ENCODE peak calls at places on chromosomes 3 and 15, in eight cellular contexts. One of them, this sample, is unnamed.

GRCh38 chr3:16124636-16125035 is 49.8 kb upstream of the GALNT15 start:
- DNase-seq in esophagus muscularis mucosa: no peak
- DNase-seq in A549: peak; percentile 42
- DNase-seq in HepG2: no peak
- DNase-seq in tibial nerve: no peak
- DNase-seq in GM12878: no peak
- DNase-seq in suprapubic skin: no peak
- DNase-seq in transverse colon: no peak
- DNase-seq in this sample: no peak

GRCh38 chr15:101455291-101455916 is 34.1 kb downstream of the PCSK6 start:
- DNase-seq in suprapubic skin: no peak
- DNase-seq in esophagus muscularis mucosa: no peak
- DNase-seq in transverse colon: no peak
- DNase-seq in tibial nerve: no peak
- DNase-seq in A549: no peak
- DNase-seq in GM12878: no peak
- DNase-seq in HepG2: no peak
- DNase-seq in this sample: no peak

GRCh38 chr3:73542127-73542526 is 82.6 kb downstream of the PDZRN3 start:
- DNase-seq in transverse colon: peak; percentile 50
- DNase-seq in GM12878: no peak
- DNase-seq in HepG2: no peak
- DNase-seq in esophagus muscularis mucosa: no peak
- DNase-seq in A549: no peak
- DNase-seq in suprapubic skin: no peak
- DNase-seq in tibial nerve: no peak
- DNase-seq in this sample: peak; percentile 47

GRCh38 chr15:43518073-43518761 is 809 bp downstream of the MAP1A start:
- DNase-seq in esophagus muscularis mucosa: no peak
- DNase-seq in transverse colon: no peak
- DNase-seq in suprapubic skin: no peak
- DNase-seq in tibial nerve: no peak
- DNase-seq in GM12878: no peak
- DNase-seq in HepG2: no peak
- DNase-seq in A549: no peak
- DNase-seq in this sample: no peak

GRCh38 chr3:43856351-43856750 is 165.6 kb downstream of the ABHD5 start:
- DNase-seq in transverse colon: no peak
- DNase-seq in A549: no peak
- DNase-seq in HepG2: no peak
- DNase-seq in esophagus muscularis mucosa: peak; percentile 39
- DNase-seq in suprapubic skin: no peak
- DNase-seq in tibial nerve: no peak
- DNase-seq in GM12878: no peak
- DNase-seq in this sample: no peak

GRCh38 chr3:12178091-12178820 is 19.5 kb upstream of the TIMP4 start:
- DNase-seq in A549: no peak
- DNase-seq in transverse colon: no peak
- DNase-seq in GM12878: no peak
- DNase-seq in tibial nerve: peak; percentile 57
- DNase-seq in suprapubic skin: no peak
- DNase-seq in esophagus muscularis mucosa: no peak
- DNase-seq in HepG2: no peak
- DNase-seq in this sample: peak; percentile 53

GRCh38 chr3:59641169-59641914 is 591.5 kb upstream of the CFAP20DC start:
- DNase-seq in GM12878: no peak
- DNase-seq in suprapubic skin: peak; percentile 59
- DNase-seq in transverse colon: no peak
- DNase-seq in tibial nerve: peak; percentile 64
- DNase-seq in A549: no peak
- DNase-seq in HepG2: no peak
- DNase-seq in esophagus muscularis mucosa: no peak
- DNase-seq in this sample: no peak

GRCh38 chr3:179045719-179046402 is 25.7 kb downstream of the ZMAT3 start:
- DNase-seq in tibial nerve: no peak
- DNase-seq in esophagus muscularis mucosa: no peak
- DNase-seq in GM12878: peak; percentile 74
- DNase-seq in suprapubic skin: no peak
- DNase-seq in HepG2: no peak
- DNase-seq in transverse colon: no peak
- DNase-seq in A549: no peak
- DNase-seq in this sample: no peak

GRCh38 chr15:87863152-87863551 is 393.4 kb downstream of the NTRK3 start:
- DNase-seq in tibial nerve: no peak
- DNase-seq in A549: no peak
- DNase-seq in suprapubic skin: no peak
- DNase-seq in GM12878: no peak
- DNase-seq in HepG2: no peak
- DNase-seq in transverse colon: no peak
- DNase-seq in esophagus muscularis mucosa: peak; percentile 34
- DNase-seq in this sample: no peak

GRCh38 chr15:88535607-88536313 is 10.7 kb downstream of the DET1 start:
- DNase-seq in A549: no peak
- DNase-seq in transverse colon: no peak
- DNase-seq in HepG2: no peak
- DNase-seq in GM12878: no peak
- DNase-seq in esophagus muscularis mucosa: no peak
- DNase-seq in suprapubic skin: no peak
- DNase-seq in tibial nerve: no peak
- DNase-seq in this sample: no peak

GRCh38 chr3:10976770-10977169 is 15.8 kb upstream of the SLC6A1 start:
- DNase-seq in HepG2: no peak
- DNase-seq in tibial nerve: no peak
- DNase-seq in suprapubic skin: no peak
- DNase-seq in transverse colon: no peak
- DNase-seq in esophagus muscularis mucosa: no peak
- DNase-seq in GM12878: no peak
- DNase-seq in A549: no peak
- DNase-seq in this sample: no peak

GRCh38 chr3:170731281-170731680 is 138.7 kb downstream of the RPL22L1 start:
- DNase-seq in HepG2: no peak
- DNase-seq in A549: no peak
- DNase-seq in GM12878: no peak
- DNase-seq in tibial nerve: no peak
- DNase-seq in esophagus muscularis mucosa: no peak
- DNase-seq in transverse colon: no peak
- DNase-seq in suprapubic skin: no peak
- DNase-seq in this sample: no peak

GRCh38 chr3:117149577-117149976 is 440.0 kb downstream of the TUSC7 start:
- DNase-seq in tibial nerve: no peak
- DNase-seq in suprapubic skin: no peak
- DNase-seq in A549: no peak
- DNase-seq in esophagus muscularis mucosa: no peak
- DNase-seq in GM12878: no peak
- DNase-seq in transverse colon: no peak
- DNase-seq in HepG2: no peak
- DNase-seq in this sample: no peak

GRCh38 chr15:75170711-75171341 is 30.9 kb upstream of the C15orf39 start:
- DNase-seq in HepG2: no peak
- DNase-seq in suprapubic skin: no peak
- DNase-seq in GM12878: no peak
- DNase-seq in tibial nerve: no peak
- DNase-seq in transverse colon: no peak
- DNase-seq in esophagus muscularis mucosa: no peak
- DNase-seq in A549: no peak
- DNase-seq in this sample: no peak

GRCh38 chr15:41932101-41932500 is 38.2 kb upstream of the SPTBN5 start:
- DNase-seq in esophagus muscularis mucosa: no peak
- DNase-seq in HepG2: no peak
- DNase-seq in suprapubic skin: no peak
- DNase-seq in A549: no peak
- DNase-seq in GM12878: no peak
- DNase-seq in tibial nerve: no peak
- DNase-seq in transverse colon: no peak
- DNase-seq in this sample: no peak

GRCh38 chr15:41930867-41931222 is 37.0 kb upstream of the SPTBN5 start:
- DNase-seq in esophagus muscularis mucosa: no peak
- DNase-seq in HepG2: no peak
- DNase-seq in tibial nerve: no peak
- DNase-seq in suprapubic skin: no peak
- DNase-seq in transverse colon: no peak
- DNase-seq in GM12878: no peak
- DNase-seq in A549: no peak
- DNase-seq in this sample: no peak

GRCh38 chr15:41932511-41932910 is 38.7 kb upstream of the SPTBN5 start:
- DNase-seq in HepG2: no peak
- DNase-seq in transverse colon: no peak
- DNase-seq in esophagus muscularis mucosa: no peak
- DNase-seq in A549: no peak
- DNase-seq in GM12878: no peak
- DNase-seq in tibial nerve: no peak
- DNase-seq in suprapubic skin: no peak
- DNase-seq in this sample: no peak

GRCh38 chr15:41928637-41929620 is 35.1 kb upstream of the SPTBN5 start:
- DNase-seq in HepG2: no peak
- DNase-seq in suprapubic skin: no peak
- DNase-seq in tibial nerve: no peak
- DNase-seq in esophagus muscularis mucosa: no peak
- DNase-seq in A549: peak; percentile 56
- DNase-seq in GM12878: peak; percentile 88
- DNase-seq in transverse colon: no peak
- DNase-seq in this sample: peak; percentile 34

DNA sequence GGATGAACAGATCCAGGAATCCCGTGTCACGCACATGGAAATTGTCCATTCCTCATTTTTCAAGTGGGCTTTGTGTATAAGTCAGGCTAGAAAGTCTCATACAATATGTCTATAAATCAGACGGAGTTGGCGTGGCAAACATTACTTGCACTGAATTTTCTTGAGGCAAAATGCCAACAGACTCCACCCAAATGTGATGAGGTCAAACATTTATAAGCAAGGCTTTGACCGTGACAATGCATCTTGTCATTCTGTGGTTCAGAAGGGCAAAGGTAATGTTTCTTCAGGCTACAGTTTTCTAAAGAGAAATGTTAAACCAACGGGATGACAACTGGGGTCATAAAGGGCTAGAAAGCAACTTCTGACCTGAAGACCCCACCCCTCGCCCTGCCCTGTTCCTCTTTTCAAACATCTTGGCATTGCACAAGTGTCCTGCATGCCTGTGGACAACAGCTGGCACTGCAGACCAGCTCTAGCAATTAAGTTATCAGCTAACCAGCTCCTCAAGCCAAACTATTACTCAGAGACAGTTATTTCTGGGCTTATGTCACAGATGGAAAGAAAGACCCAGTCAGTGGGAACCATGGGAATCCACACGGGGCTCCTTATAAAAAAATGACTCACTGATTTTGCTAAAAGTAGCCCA is 36.5 kb upstream of the SPTBN5 start:
- DNase-seq in GM12878: peak; percentile 17
- DNase-seq in HepG2: peak; percentile 15
- DNase-seq in esophagus muscularis mucosa: no peak
- DNase-seq in tibial nerve: peak; percentile 52
- DNase-seq in suprapubic skin: no peak
- DNase-seq in transverse colon: peak; percentile 73
- DNase-seq in A549: peak; percentile 92
- DNase-seq in this sample: no peak
- TF ChIP-seq EP300 in GM12878: no peak
- TF ChIP-seq EP300 in HepG2: no peak
- TF ChIP-seq EP300 in esophagus muscularis mucosa: no peak
- TF ChIP-seq EP300 in tibial nerve: no peak
- TF ChIP-seq EP300 in suprapubic skin: no peak
- TF ChIP-seq EP300 in transverse colon: peak; percentile 7
- TF ChIP-seq EP300 in A549: peak; percentile 74
- TF ChIP-seq EP300 in this sample: no peak

DNA sequence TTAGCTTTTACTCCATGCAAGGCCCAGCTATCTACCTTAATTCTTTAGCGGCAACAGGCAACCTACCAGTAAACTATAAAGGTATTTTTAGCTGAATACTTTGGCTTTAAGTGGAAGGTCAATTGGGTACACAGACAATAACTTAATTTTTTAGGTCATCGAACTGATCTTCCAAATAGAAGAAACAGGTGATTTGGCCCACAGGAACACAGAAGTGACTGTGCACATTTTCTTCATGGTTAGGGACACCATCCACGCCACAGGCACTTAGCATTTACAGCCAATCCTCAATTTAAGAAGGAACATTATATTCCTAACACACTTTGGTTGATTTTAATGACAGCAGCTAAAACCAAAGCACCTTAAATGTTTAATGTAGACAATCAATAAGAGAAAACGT is 1.9 kb downstream of the ARPP19 start:
- DNase-seq in A549: no peak
- DNase-seq in esophagus muscularis mucosa: no peak
- DNase-seq in GM12878: no peak
- DNase-seq in HepG2: no peak
- DNase-seq in suprapubic skin: no peak
- DNase-seq in tibial nerve: no peak
- DNase-seq in transverse colon: no peak
- DNase-seq in this sample: no peak
- H3K4me3 ChIP-seq in A549: peak overlapping the region; percentile 77
- H3K4me3 ChIP-seq in esophagus muscularis mucosa: peak overlapping the region; percentile 78
- H3K4me3 ChIP-seq in GM12878: peak overlapping the region; percentile 72
- H3K4me3 ChIP-seq in HepG2: peak overlapping the region; percentile 83
- H3K4me3 ChIP-seq in suprapubic skin: peak overlapping the region; percentile 89
- H3K4me3 ChIP-seq in tibial nerve: peak overlapping the region; percentile 87
- H3K4me3 ChIP-seq in transverse colon: no peak overlapping the region
- H3K4me3 ChIP-seq in this sample: peak overlapping the region; percentile 69

GRCh38 chr3:195101927-195102608 is 168.9 kb downstream of the XXYLT1 start:
- DNase-seq in A549: no peak
- DNase-seq in HepG2: no peak
- DNase-seq in GM12878: no peak
- DNase-seq in suprapubic skin: peak; percentile 15
- DNase-seq in tibial nerve: no peak
- DNase-seq in esophagus muscularis mucosa: no peak
- DNase-seq in transverse colon: no peak
- DNase-seq in this sample: no peak
- TF ChIP-seq EP300 in A549: no peak
- TF ChIP-seq EP300 in HepG2: no peak
- TF ChIP-seq EP300 in GM12878: no peak
- TF ChIP-seq EP300 in suprapubic skin: no peak
- TF ChIP-seq EP300 in tibial nerve: no peak
- TF ChIP-seq EP300 in esophagus muscularis mucosa: no peak
- TF ChIP-seq EP300 in transverse colon: no peak
- TF ChIP-seq EP300 in this sample: no peak

GRCh38 chr3:160451602-160452001 is 2.0 kb upstream of the TRIM59 start:
- DNase-seq in esophagus muscularis mucosa: no peak
- DNase-seq in GM12878: no peak
- DNase-seq in transverse colon: no peak
- DNase-seq in suprapubic skin: no peak
- DNase-seq in tibial nerve: no peak
- DNase-seq in HepG2: no peak
- DNase-seq in A549: no peak
- DNase-seq in this sample: no peak

GRCh38 chr3:160448845-160449659 is 534 bp downstream of the TRIM59 start:
- DNase-seq in tibial nerve: no peak
- DNase-seq in GM12878: no peak
- DNase-seq in suprapubic skin: peak; percentile 60
- DNase-seq in A549: peak; percentile 83
- DNase-seq in HepG2: no peak
- DNase-seq in esophagus muscularis mucosa: no peak
- DNase-seq in transverse colon: no peak
- DNase-seq in this sample: no peak

GRCh38 chr3:160449660-160450598 is at the start of gene TRIM59:
- DNase-seq in tibial nerve: peak; percentile 30
- DNase-seq in esophagus muscularis mucosa: peak; percentile 96
- DNase-seq in transverse colon: peak; percentile 96
- DNase-seq in A549: peak; percentile 97
- DNase-seq in HepG2: peak; percentile 63
- DNase-seq in GM12878: peak; percentile 96
- DNase-seq in suprapubic skin: peak; percentile 87
- DNase-seq in this sample: peak; percentile 94

GRCh38 chr3:160447544-160447943 is 2.0 kb downstream of the TRIM59 start:
- DNase-seq in HepG2: no peak
- DNase-seq in GM12878: no peak
- DNase-seq in transverse colon: no peak
- DNase-seq in tibial nerve: no peak
- DNase-seq in esophagus muscularis mucosa: no peak
- DNase-seq in A549: no peak
- DNase-seq in suprapubic skin: no peak
- DNase-seq in this sample: no peak

GRCh38 chr3:160450846-160451245 is 1.3 kb upstream of the TRIM59 start:
- DNase-seq in suprapubic skin: no peak
- DNase-seq in tibial nerve: no peak
- DNase-seq in transverse colon: no peak
- DNase-seq in HepG2: no peak
- DNase-seq in A549: no peak
- DNase-seq in esophagus muscularis mucosa: no peak
- DNase-seq in GM12878: no peak
- DNase-seq in this sample: no peak
- H3K4me3 ChIP-seq in suprapubic skin: no peak overlapping the region
- H3K4me3 ChIP-seq in tibial nerve: no peak overlapping the region
- H3K4me3 ChIP-seq in transverse colon: no peak overlapping the region
- H3K4me3 ChIP-seq in HepG2: no peak overlapping the region
- H3K4me3 ChIP-seq in A549: no peak overlapping the region
- H3K4me3 ChIP-seq in esophagus muscularis mucosa: no peak overlapping the region
- H3K4me3 ChIP-seq in GM12878: peak overlapping the region; percentile 13
- H3K4me3 ChIP-seq in this sample: no peak overlapping the region